ENCODE peak calls at places on chromosomes 5 and 9, in six cellular contexts. H, G, X, O, R and K are unnamed samples.
A peak's percentile ranks its signal among the peaks of the same experiment; 100 is the strongest.

GRCh38 chr9:132589148-132590036 is 7.0 kb downstream of the BARHL1 start:
- ATAC-seq in O (no peak), R (no peak), X (no peak), G (peak; percentile 66), H (peak; percentile 66), K (no peak)

GRCh38 chr9:85289142-85289541 is 452.6 kb downstream of the AGTPBP1 start:
- ATAC-seq in G (no peak), O (no peak), H (no peak), X (no peak), R (no peak), K (no peak)

GRCh38 chr9:91415290-91415689 is 8.3 kb downstream of the NFIL3 start:
- ATAC-seq in H (no peak), O (no peak), R (no peak), X (peak; percentile 96), G (no peak), K (no peak)

GRCh38 chr9:81537964-81538363 is 151.4 kb downstream of the TLE1 start:
- ATAC-seq in H (no peak), O (no peak), X (no peak), G (no peak), R (no peak), K (no peak)

GRCh38 chr9:107768224-107768623 is 278.7 kb upstream of the KLF4 start:
- ATAC-seq in O (no peak), G (no peak), R (no peak), H (no peak), X (no peak), K (peak; percentile 79)

GRCh38 chr5:154370730-154371334 is 75.0 kb upstream of the SAP30L start:
- ATAC-seq in O (no peak), R (no peak), X (no peak), H (no peak), G (peak; percentile 5), K (no peak)

GRCh38 chr5:11166906-11167305 is 405.9 kb upstream of the DAP start:
- ATAC-seq in X (no peak), O (no peak), R (no peak), G (no peak), H (no peak), K (no peak)

GRCh38 chr9:93161801-93162635 is 21.9 kb upstream of the WNK2 start:
- ATAC-seq in G (no peak), R (no peak), O (no peak), X (no peak), H (no peak), K (no peak)

GRCh38 chr5:156482816-156483215 is 155.9 kb downstream of the SGCD start:
- ATAC-seq in O (no peak), X (no peak), R (no peak), H (no peak), G (no peak), K (peak; percentile 13)

GRCh38 chr9:127463382-127463781 is 12.1 kb downstream of the LRSAM1 start:
- ATAC-seq in H (no peak), X (no peak), R (no peak), G (no peak), O (no peak), K (no peak)

GRCh38 chr5:156094001-156094400 is 233.0 kb upstream of the SGCD start:
- ATAC-seq in R (no peak), H (no peak), O (peak; percentile 31), G (peak; percentile 24), X (no peak), K (no peak)

GRCh38 chr9:126465977-126466376 is 139.3 kb downstream of the MVB12B start:
- ATAC-seq in G (no peak), X (no peak), R (no peak), H (no peak), O (no peak), K (no peak)

GRCh38 chr5:177483994-177484901 is 10.8 kb upstream of the DBN1 start:
- ATAC-seq in X (no peak), R (peak; percentile 10), G (peak; percentile 4), O (no peak), H (no peak), K (peak; percentile 3)
- TF ChIP-seq POLR2A in X (peak; percentile 55), R (peak; percentile 64), G (no peak), O (no peak), H (no peak), K (no peak)

DNA sequence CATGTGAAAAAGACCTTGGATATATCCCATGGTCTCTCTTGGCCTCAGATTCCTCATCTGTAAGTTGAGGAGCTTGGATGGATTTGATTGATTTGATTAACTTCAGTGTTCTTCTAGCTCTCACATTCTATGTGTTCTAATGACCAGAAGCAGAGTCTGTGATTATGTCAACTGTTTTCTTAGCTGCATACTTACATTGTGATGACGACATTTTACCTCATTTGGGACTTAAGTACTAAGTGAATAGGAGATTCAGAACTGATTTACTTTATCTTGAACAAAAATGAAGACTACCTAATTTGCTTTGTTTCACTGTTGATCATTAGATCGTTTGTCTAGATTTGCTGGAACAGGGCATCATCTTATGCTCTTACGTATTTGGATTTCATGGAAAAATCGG is 427.7 kb downstream of the SH3GL2 start:
- ATAC-seq in H (no peak), R (no peak), O (no peak), X (no peak), G (no peak), K (no peak)
- TF ChIP-seq EP300 in H (no peak), R (no peak), O (no peak), X (no peak), G (no peak), K (no peak)

GRCh38 chr5:174585472-174585871 is 138.9 kb upstream of the MSX2 start:
- ATAC-seq in O (no peak), H (no peak), X (no peak), G (no peak), R (no peak), K (no peak)

GRCh38 chr5:174581483-174581882 is 142.9 kb upstream of the MSX2 start:
- ATAC-seq in H (peak; percentile 43), X (no peak), R (peak; percentile 59), O (no peak), G (peak; percentile 78), K (no peak)

GRCh38 chr5:174589011-174589410 is 135.4 kb upstream of the MSX2 start:
- ATAC-seq in O (no peak), X (no peak), R (no peak), G (peak; percentile 46), H (no peak), K (no peak)

DNA sequence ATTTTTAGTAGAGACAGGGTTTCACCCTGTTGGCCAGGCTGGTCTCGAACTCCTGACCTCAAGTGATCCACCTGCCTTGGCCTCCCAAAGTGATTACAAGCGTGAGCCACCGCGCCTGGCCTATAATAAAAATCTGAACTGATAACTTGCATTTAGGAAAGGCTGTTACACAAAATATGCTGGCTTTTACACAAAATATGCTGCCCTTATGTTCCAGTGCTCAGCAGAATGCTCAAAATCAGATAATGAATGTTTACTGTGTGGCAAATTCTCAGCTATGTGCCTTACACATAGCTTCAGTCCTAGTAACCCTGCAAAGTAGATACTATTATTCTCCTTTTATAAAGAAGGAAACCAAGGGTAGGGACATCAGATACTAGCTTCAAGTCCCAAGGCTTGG is 141.3 kb upstream of the MSX2 start:
- ATAC-seq in G (no peak), H (no peak), R (no peak), X (no peak), O (no peak), K (no peak)
- TF ChIP-seq POLR2A in G (no peak), H (no peak), R (no peak), X (no peak), O (no peak), K (no peak)

GRCh38 chr5:173535976-173536639 is 80.3 kb downstream of the BOD1 start:
- ATAC-seq in X (no peak), G (no peak), O (no peak), R (no peak), H (no peak), K (no peak)

GRCh38 chr5:173535166-173535975 is 81.1 kb downstream of the BOD1 start:
- ATAC-seq in R (no peak), G (no peak), O (no peak), H (no peak), X (no peak), K (no peak)

GRCh38 chr5:173538018-173538417 is 78.4 kb downstream of the BOD1 start:
- ATAC-seq in G (no peak), H (no peak), X (no peak), O (no peak), R (no peak), K (no peak)

GRCh38 chr5:173538654-173539053 is 77.8 kb downstream of the BOD1 start:
- ATAC-seq in X (peak; percentile 79), R (no peak), G (no peak), O (no peak), H (no peak), K (no peak)

DNA sequence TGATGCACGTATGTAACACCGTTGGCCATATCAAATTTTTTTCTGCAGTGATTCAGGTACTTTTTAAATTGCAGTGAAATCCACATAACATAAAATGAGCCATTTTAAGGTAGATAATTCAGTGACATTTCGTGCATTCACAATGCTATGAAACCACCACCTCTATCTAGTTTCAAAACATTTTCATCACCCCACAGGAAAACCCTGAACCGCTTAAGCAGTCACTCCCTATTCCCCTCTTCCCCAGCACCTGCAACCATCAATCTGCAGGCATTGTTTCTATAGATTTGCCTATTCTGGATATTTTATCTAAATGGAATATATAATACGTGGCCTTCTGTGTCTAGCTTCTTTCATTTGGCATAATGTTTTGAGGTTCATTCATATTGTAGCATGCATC is 79.2 kb downstream of the BOD1 start:
- ATAC-seq in R (no peak), X (peak; percentile 66), O (no peak), G (no peak), H (no peak), K (no peak)
- TF ChIP-seq EP300 in R (no peak), X (no peak), O (no peak), G (no peak), H (no peak), K (no peak)

DNA sequence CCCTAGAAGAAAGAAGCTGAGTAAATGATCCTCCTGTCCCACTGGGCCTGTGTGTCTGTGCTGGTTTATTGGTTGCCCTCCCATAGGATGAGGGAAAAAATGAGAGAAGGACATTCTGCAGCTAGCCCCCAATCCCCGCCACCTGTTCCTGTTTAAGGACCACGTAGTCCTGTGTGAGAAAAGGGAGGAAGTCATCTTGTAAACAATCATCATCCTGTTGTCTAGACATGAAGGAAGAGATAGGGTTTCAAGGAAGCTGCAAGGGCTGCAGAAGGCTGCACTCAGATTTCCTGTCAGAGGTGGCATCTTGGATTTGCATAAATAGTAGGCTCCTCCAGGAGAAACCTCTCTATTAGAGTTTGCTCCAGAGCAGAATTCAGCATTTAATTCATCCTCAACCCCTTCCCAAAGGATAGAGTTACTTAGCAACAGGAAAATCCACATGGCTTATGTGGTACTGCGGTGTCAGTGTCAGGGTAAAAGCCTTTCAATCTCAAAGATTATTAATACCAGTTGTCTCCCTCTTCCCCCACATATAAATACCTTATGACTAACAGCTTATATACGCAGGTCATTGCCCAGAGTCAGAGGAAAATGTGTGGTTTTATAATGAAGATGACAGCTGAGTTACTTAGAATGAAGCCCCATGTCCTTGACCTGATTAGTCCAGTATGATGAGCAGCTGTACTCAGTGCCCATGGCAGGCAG is 4.6 kb upstream of the DNAJC18 start:
- ATAC-seq in X (peak; percentile 2), H (no peak), G (no peak), R (no peak), O (no peak), K (no peak)
- TF ChIP-seq POLR2A in X (no peak), H (no peak), G (no peak), R (no peak), O (no peak), K (no peak)